ENCODE peak calls at places on chromosome 4, in four cellular contexts. One of them, this sample, is unnamed.
A peak's percentile ranks its signal among the peaks of the same experiment; 100 is the strongest.

GRCh38 chr4:64718091-64718490 is 308.8 kb upstream of the TECRL start:
- DNase-seq in DND-41: no peak
- DNase-seq in astrocyte: peak; percentile 32
- DNase-seq in HCT116: no peak
- DNase-seq in this sample: peak; percentile 91

GRCh38 chr4:306551-306961 is 1.3 kb upstream of the ZNF732 start:
- DNase-seq in astrocyte: no peak
- DNase-seq in HCT116: no peak
- DNase-seq in DND-41: peak; percentile 64
- DNase-seq in this sample: no peak

GRCh38 chr4:122701061-122701460 is 31.4 kb upstream of the BBS12 start:
- DNase-seq in HCT116: no peak
- DNase-seq in DND-41: no peak
- DNase-seq in astrocyte: no peak
- DNase-seq in this sample: no peak

GRCh38 chr4:37662861-37663390 is 23.2 kb downstream of the RELL1 start:
- DNase-seq in DND-41: no peak
- DNase-seq in astrocyte: peak; percentile 49
- DNase-seq in HCT116: no peak
- DNase-seq in this sample: no peak

GRCh38 chr4:98311656-98312055 is 50.5 kb downstream of the RAP1GDS1 start:
- DNase-seq in HCT116: no peak
- DNase-seq in DND-41: no peak
- DNase-seq in astrocyte: no peak
- DNase-seq in this sample: no peak

GRCh38 chr4:115824630-115825029 is 711.2 kb upstream of the NDST4 start:
- DNase-seq in DND-41: no peak
- DNase-seq in astrocyte: no peak
- DNase-seq in HCT116: no peak
- DNase-seq in this sample: no peak

GRCh38 chr4:113317523-113317922 is 268.1 kb downstream of the ANK2 start:
- DNase-seq in HCT116: no peak
- DNase-seq in DND-41: no peak
- DNase-seq in astrocyte: no peak
- DNase-seq in this sample: no peak

GRCh38 chr4:89839558-89839957 is 2.6 kb upstream of the SNCA start:
- DNase-seq in HCT116: no peak
- DNase-seq in astrocyte: no peak
- DNase-seq in DND-41: no peak
- DNase-seq in this sample: no peak

GRCh38 chr4:40000711-40001110 is 23.0 kb upstream of the PDS5A start:
- DNase-seq in astrocyte: no peak
- DNase-seq in DND-41: no peak
- DNase-seq in HCT116: no peak
- DNase-seq in this sample: no peak

GRCh38 chr4:52350926-52351325 is 299.8 kb downstream of the SPATA18 start:
- DNase-seq in HCT116: no peak
- DNase-seq in astrocyte: no peak
- DNase-seq in DND-41: no peak
- DNase-seq in this sample: no peak

GRCh38 chr4:24657768-24658617 is 73.6 kb upstream of the DHX15 start:
- DNase-seq in HCT116: peak; percentile 47
- DNase-seq in DND-41: peak; percentile 10
- DNase-seq in astrocyte: peak; percentile 97
- DNase-seq in this sample: no peak

GRCh38 chr4:109979932-109980717 is 67.4 kb downstream of the EGF start:
- DNase-seq in astrocyte: peak; percentile 82
- DNase-seq in HCT116: no peak
- DNase-seq in DND-41: no peak
- DNase-seq in this sample: no peak

GRCh38 chr4:38072578-38072977 is 112.4 kb downstream of the PTTG2 start:
- DNase-seq in HCT116: no peak
- DNase-seq in astrocyte: no peak
- DNase-seq in DND-41: no peak
- DNase-seq in this sample: no peak

GRCh38 chr4:183801460-183802168 is 103.5 kb upstream of the STOX2 start:
- DNase-seq in HCT116: no peak
- DNase-seq in DND-41: no peak
- DNase-seq in astrocyte: no peak
- DNase-seq in this sample: no peak

GRCh38 chr4:119300388-119301131 is 21.4 kb downstream of the FABP2 start:
- DNase-seq in DND-41: peak; percentile 91
- DNase-seq in astrocyte: peak; percentile 81
- DNase-seq in HCT116: peak; percentile 91
- DNase-seq in this sample: no peak

GRCh38 chr4:48322063-48322462 is 19.3 kb upstream of the SLAIN2 start:
- DNase-seq in astrocyte: no peak
- DNase-seq in DND-41: no peak
- DNase-seq in HCT116: no peak
- DNase-seq in this sample: no peak

GRCh38 chr4:113908829-113909228 is 70.6 kb downstream of the ARSJ start:
- DNase-seq in HCT116: no peak
- DNase-seq in DND-41: no peak
- DNase-seq in astrocyte: no peak
- DNase-seq in this sample: no peak

GRCh38 chr4:53315300-53315699 is 50.6 kb downstream of the SCFD2 start:
- DNase-seq in DND-41: no peak
- DNase-seq in astrocyte: no peak
- DNase-seq in HCT116: no peak
- DNase-seq in this sample: no peak

GRCh38 chr4:132132433-132132832 is 1016.7 kb upstream of the PCDH10 start:
- DNase-seq in DND-41: no peak
- DNase-seq in astrocyte: no peak
- DNase-seq in HCT116: no peak
- DNase-seq in this sample: no peak

GRCh38 chr4:151259752-151260151 is 17.2 kb upstream of the PRSS48 start:
- DNase-seq in DND-41: no peak
- DNase-seq in astrocyte: no peak
- DNase-seq in HCT116: no peak
- DNase-seq in this sample: no peak

GRCh38 chr4:83110970-83111369 is 3.6 kb downstream of the PLAC8 start:
- DNase-seq in astrocyte: no peak
- DNase-seq in DND-41: no peak
- DNase-seq in HCT116: no peak
- DNase-seq in this sample: no peak

DNA sequence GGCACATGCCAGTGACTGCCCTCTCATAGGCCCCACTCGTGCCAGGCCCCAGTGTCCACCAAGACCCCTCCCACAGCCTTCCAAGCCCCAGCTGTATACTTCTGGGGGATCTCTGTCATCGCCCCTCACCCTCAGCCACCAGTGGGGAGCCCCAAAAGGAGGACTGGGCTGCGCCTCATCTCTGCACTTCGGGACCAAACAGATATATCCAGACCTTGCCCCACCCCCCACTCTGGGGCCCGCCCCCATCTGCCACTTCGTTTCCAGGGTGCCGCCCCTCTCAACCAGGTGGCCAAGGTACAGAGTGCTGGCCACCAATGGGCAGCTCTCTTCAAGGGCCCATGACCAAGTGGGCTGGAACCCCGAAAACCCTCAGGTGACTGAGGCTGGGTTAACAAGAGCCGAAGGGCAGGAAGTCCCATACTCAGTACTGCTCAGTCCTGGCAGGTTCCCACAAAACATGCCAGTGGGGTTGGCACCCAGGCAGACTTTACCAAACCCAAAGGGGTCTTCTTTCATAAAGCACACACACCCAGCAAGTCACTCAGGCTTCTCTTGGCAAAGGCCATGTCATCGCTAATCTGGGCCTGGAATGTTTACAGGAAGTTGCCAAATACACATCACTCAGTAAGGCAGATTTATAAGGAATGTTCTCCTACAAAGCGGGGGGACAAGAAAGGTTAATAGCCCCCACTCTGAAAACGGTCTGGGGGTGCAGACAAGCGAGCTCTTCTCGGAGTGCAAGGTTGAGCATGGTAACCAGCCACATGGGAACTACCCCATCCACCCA is 4.4 kb downstream of the ZFYVE28 start:
- DNase-seq in HCT116: no peak
- DNase-seq in astrocyte: no peak
- DNase-seq in DND-41: no peak
- DNase-seq in this sample: no peak
- H3K4me3 ChIP-seq in HCT116: peak overlapping the region; percentile 58
- H3K4me3 ChIP-seq in astrocyte: no peak overlapping the region
- H3K4me3 ChIP-seq in DND-41: no peak overlapping the region
- H3K4me3 ChIP-seq in this sample: peak overlapping the region; percentile 76

DNA sequence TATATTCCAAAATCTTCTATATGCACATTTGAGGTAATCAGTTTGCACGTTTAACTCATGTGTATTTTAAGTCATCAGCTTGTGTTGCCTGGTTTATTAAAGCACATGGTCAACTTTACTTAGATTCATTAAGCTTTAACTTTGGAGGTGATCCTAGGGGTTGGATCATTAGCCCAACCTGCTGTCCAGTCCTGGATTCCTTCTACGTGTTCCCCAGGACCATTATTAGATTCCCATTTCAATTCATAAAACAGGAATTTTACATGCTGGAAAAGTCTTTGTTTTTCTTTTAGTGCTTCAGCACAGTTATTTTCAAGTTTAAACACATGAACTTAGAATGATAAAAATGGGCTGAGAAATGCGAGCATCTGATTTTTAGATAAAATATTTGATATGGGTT is 132.5 kb downstream of the SORBS2 start:
- DNase-seq in HCT116: no peak
- DNase-seq in astrocyte: no peak
- DNase-seq in DND-41: no peak
- DNase-seq in this sample: no peak
- H3K27ac ChIP-seq in HCT116: no peak overlapping the region
- H3K27ac ChIP-seq in astrocyte: no peak overlapping the region
- H3K27ac ChIP-seq in DND-41: no peak overlapping the region
- H3K27ac ChIP-seq in this sample: no peak overlapping the region

DNA sequence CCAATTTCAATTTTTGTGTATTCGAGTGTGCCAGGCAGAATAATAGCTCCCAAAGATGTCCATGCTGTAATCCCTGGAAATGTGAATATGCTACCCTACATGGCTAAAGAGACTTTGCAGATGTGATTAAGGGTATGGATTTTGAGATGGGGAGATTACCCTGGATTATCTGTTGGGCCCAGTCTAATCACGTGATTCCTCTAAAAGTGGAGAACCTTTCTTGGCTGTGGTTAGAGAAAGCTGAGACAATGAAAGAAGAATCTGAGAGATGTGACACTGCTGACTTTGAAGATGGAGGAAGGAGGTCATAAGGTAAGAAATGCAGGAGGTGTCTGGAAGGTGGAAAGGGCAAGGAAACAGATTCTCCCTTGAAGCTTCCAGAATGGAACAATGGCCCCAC is 503.5 kb upstream of the PITX2 start:
- DNase-seq in DND-41: no peak
- DNase-seq in astrocyte: no peak
- DNase-seq in HCT116: no peak
- DNase-seq in this sample: no peak
- TF ChIP-seq EZH2 in DND-41: no peak
- TF ChIP-seq EZH2 in astrocyte: no peak
- TF ChIP-seq EZH2 in HCT116: no peak
- TF ChIP-seq EZH2 in this sample: no peak

DNA sequence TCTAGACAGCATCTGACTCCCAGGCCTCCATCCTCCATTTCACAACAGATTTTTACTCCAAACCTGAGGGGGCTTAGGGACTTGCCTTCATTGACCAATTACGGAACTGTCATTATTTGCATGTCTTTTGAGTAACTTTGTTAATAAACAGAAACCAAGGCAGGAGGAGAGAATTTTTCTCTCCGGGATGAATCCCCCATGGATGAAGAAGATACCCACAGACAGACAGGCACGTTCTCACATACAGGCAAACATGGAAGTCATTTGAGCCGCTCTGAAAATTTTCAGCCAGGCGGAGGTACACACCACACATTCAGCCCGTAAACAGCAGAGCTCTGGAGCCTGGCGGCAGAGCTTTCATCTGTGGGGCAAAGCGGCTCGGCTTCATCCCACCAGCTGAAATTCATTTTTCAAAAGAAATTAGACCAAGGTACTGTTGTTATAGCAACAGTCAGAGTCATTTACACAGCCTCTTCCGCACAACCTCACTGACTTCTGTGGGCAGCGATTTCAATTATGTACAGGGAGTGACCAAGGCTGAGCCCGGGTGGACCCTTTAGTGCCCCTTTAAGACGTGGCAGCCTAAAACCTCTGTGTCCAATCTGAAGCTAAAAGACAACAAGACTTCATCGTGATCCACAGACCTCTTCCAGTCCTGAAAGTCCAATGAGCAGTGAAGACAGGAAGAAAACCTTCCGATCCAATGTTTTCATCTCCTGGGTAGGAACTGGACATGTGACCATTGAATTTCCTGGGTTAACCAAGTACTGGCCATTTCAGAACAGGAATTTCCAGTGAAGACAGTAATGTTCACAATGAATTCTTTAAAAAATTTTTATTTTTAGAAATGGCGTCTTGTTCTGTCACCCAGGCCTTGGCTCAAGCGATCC is 237.0 kb downstream of the MGST2 start:
- DNase-seq in HCT116: no peak
- DNase-seq in astrocyte: no peak
- DNase-seq in DND-41: no peak
- DNase-seq in this sample: no peak
- H3K4me3 ChIP-seq in HCT116: no peak overlapping the region
- H3K4me3 ChIP-seq in astrocyte: peak overlapping the region; percentile 13
- H3K4me3 ChIP-seq in DND-41: no peak overlapping the region
- H3K4me3 ChIP-seq in this sample: no peak overlapping the region

DNA sequence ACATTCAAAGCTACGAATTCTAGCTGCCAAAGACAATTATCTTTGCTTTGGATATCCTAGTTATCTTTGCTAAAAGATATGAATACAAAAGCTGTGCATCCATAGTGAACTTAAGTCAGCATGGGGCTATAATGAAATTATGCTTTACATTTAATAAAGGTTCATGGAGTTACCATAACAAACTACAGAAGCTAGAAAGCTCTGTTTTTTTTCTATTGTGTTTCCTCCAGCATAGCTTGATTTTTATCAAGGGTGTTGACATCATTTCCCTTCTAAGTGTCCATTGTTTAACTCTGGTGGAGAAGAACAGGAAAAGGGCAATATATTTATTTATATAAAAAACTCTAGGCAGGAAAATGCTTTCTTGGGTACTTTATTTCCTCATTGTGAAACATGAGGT is 234.0 kb downstream of the ANKRD50 start:
- DNase-seq in HCT116: no peak
- DNase-seq in astrocyte: no peak
- DNase-seq in DND-41: no peak
- DNase-seq in this sample: no peak
- H3K27ac ChIP-seq in HCT116: no peak overlapping the region
- H3K27ac ChIP-seq in astrocyte: no peak overlapping the region
- H3K27ac ChIP-seq in DND-41: no peak overlapping the region
- H3K27ac ChIP-seq in this sample: no peak overlapping the region